ENCODE peak calls at places on chromosomes 5 and 9, in ten cellular contexts. C is thoracic aorta; B is A549; W is aorta; I is WERI-Rb-1; P is IMR-90; D is lung; R is CD4-positive, CD25-positive, alpha-beta regulatory T cell; Q is effector memory CD4-positive, alpha-beta T cell; G is left ventricle myocardium inferior. H is an unnamed sample. For H3K9me3, the result is how much of the 10 kb centered on the place peaks cover.

GRCh38 chr5:35657877-35658276 is 40.2 kb downstream of the SPEF2 start:
- DNase-seq in C (no peak), B (no peak), W (no peak), I (no peak), P (no peak), D (no peak), R (no peak), Q (no peak), G (no peak), H (no peak)

GRCh38 chr5:138438724-138439536 is at the start of gene REEP2:
- DNase-seq in C (no peak), B (peak), W (peak), I (peak), P (peak), D (no peak), R (peak), Q (peak), G (peak), H (peak)

GRCh38 chr5:57335092-57335491 is 147.5 kb downstream of the ACTBL2 start:
- DNase-seq in C (no peak), B (peak), W (no peak), I (no peak), P (peak), D (no peak), R (no peak), Q (no peak), G (no peak), H (no peak)

GRCh38 chr5:154356256-154356655 is 89.5 kb upstream of the SAP30L start:
- DNase-seq in C (no peak), B (peak), W (no peak), I (no peak), P (peak), D (no peak), R (no peak), Q (no peak), G (no peak), H (no peak)

GRCh38 chr5:147348046-147348445 is 113.2 kb downstream of the STK32A start:
- DNase-seq in C (no peak), B (no peak), W (no peak), I (no peak), P (peak), D (no peak), R (no peak), Q (no peak), G (no peak), H (no peak)

GRCh38 chr5:136016945-136017530 is 11.8 kb upstream of the TGFBI start:
- DNase-seq in C (peak), B (peak), W (peak), I (no peak), P (peak), D (no peak), R (no peak), Q (no peak), G (no peak), H (no peak)

GRCh38 chr5:126370796-126371718 is 52.2 kb upstream of the GRAMD2B start:
- DNase-seq in C (no peak), B (peak), W (no peak), I (no peak), P (peak), D (no peak), R (no peak), Q (no peak), G (no peak), H (no peak)

GRCh38 chr9:108565651-108566378 is 290.0 kb downstream of the ACTL7B start:
- DNase-seq in C (no peak), B (peak), W (peak), I (peak), P (peak), D (peak), R (no peak), Q (no peak), G (no peak), H (no peak)

GRCh38 chr9:108273988-108274387 is 581.8 kb downstream of the ACTL7B start:
- DNase-seq in C (no peak), B (no peak), W (no peak), I (peak), P (no peak), D (no peak), R (no peak), Q (no peak), G (no peak), H (no peak)

GRCh38 chr9:30628915-30629564 is 1755.4 kb upstream of the ACO1 start:
- DNase-seq in C (no peak), B (no peak), W (no peak), I (no peak), P (no peak), D (no peak), R (no peak), Q (no peak), G (no peak), H (no peak)

GRCh38 chr5:134403951-134404350 is 7.7 kb downstream of the CDKN2AIPNL start:
- DNase-seq in C (no peak), B (no peak), W (no peak), I (no peak), P (no peak), D (no peak), R (no peak), Q (no peak), G (no peak), H (no peak)

DNA sequence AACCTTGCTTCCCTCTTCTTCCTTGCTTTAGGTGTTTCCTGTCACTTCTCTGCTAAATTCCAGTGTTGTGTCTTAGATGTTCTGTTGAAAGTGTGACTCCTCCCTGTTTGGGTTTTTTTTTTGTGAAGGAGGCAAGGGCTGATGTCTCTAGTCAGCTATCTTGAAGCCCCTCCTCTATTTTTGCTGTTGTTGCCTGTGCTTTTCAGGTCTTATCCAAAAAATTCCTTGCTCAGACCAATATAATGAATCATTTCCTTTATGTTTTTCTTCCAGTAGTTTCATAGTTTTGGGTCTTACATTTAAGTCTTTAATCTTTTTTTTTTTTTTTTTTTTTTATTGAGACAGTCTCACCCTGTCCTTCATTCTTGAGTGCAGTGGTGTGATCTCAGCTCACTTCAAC is 22.3 kb downstream of the RIC1 start:
- DNase-seq in C (no peak), B (no peak), W (no peak), I (no peak), P (no peak), D (no peak), R (no peak), Q (no peak), G (no peak), H (no peak)
- H3K9me3 ChIP-seq in C (under half), B (under half), W (under half), I (under half), P (under half), D (under half), R (under half), Q (under half), G (half or more), H (under half)

DNA sequence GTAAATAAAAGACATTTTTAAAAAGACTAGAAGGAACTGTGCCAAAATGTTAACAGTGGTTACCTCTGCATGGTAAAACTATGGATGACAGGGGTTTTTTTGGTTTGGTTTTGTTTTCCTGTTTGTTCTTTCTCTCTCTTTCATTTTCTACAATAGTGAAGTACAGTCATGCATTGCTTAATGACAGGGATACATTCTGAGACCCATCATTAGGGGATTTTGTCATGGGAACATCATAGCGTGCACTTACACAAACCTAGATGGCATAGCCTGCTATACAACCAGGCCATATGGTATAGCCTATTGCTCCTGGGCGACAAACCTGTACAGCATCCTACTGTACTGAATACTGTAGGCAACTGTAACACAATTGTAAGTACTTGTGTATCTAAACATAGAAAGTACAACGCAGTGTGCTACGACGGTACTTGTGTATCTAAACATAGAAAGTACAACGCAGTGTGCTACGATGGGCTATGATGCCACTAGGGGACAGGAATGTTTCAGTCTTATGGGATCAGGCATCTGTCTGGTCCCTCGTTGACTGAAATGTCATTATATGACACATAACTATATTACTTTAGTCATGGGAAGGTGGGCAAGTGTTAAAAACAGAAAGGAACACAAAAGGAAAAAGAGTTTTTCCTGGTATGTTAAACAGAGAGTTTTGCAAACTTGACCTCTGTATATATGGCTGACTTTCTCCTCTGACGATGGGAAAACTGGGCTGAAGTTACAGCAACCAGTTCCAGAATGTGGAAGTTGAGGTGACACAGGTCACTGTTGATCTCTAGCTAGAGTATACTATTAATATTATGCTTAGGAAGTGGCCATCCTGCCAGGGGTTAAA is 7.4 kb upstream of the ADAM19 start:
- DNase-seq in C (no peak), B (no peak), W (no peak), I (no peak), P (no peak), D (no peak), R (no peak), Q (no peak), G (no peak), H (no peak)
- H3K9me3 ChIP-seq in C (under half), B (under half), W (under half), I (under half), P (under half), D (under half), R (under half), Q (under half), G (under half), H (under half)

GRCh38 chr5:176980818-176981217 is 25.8 kb downstream of the UIMC1 start:
- DNase-seq in C (no peak), B (no peak), W (no peak), I (no peak), P (no peak), D (no peak), R (no peak), Q (no peak), G (no peak), H (no peak)

GRCh38 chr5:176985516-176985915 is 21.1 kb downstream of the UIMC1 start:
- DNase-seq in C (no peak), B (no peak), W (no peak), I (no peak), P (no peak), D (no peak), R (peak), Q (no peak), G (no peak), H (peak)

GRCh38 chr5:176987583-176987982 is 19.0 kb downstream of the UIMC1 start:
- DNase-seq in C (no peak), B (no peak), W (no peak), I (no peak), P (no peak), D (no peak), R (no peak), Q (no peak), G (no peak), H (no peak)

GRCh38 chr5:176986280-176986679 is 20.3 kb downstream of the UIMC1 start:
- DNase-seq in C (no peak), B (no peak), W (no peak), I (no peak), P (no peak), D (no peak), R (no peak), Q (no peak), G (no peak), H (no peak)
- H3K9me3 ChIP-seq in C (under half), B (under half), W (under half), I (under half), P (under half), D (under half), R (under half), Q (under half), G (under half), H (under half)

GRCh38 chr5:111254613-111255012 is 30.4 kb downstream of the CAMK4 start:
- DNase-seq in C (no peak), B (no peak), W (no peak), I (no peak), P (peak), D (no peak), R (peak), Q (peak), G (no peak), H (peak)

GRCh38 chr5:111248571-111248970 is 24.4 kb downstream of the CAMK4 start:
- DNase-seq in C (no peak), B (no peak), W (no peak), I (no peak), P (no peak), D (no peak), R (no peak), Q (no peak), G (no peak), H (no peak)

GRCh38 chr5:111252799-111253564 is 28.8 kb downstream of the CAMK4 start:
- DNase-seq in C (no peak), B (no peak), W (no peak), I (no peak), P (no peak), D (no peak), R (no peak), Q (no peak), G (no peak), H (no peak)

GRCh38 chr5:111256128-111256527 is 31.9 kb downstream of the CAMK4 start:
- DNase-seq in C (no peak), B (no peak), W (no peak), I (no peak), P (no peak), D (no peak), R (no peak), Q (no peak), G (no peak), H (no peak)

GRCh38 chr5:111251941-111252340 is 27.8 kb downstream of the CAMK4 start:
- DNase-seq in C (no peak), B (no peak), W (no peak), I (no peak), P (peak), D (no peak), R (no peak), Q (no peak), G (no peak), H (no peak)
- H3K9me3 ChIP-seq in C (under half), B (under half), W (under half), I (under half), P (under half), D (under half), R (under half), Q (under half), G (under half), H (under half)

GRCh38 chr5:32342656-32343055 is 29.9 kb upstream of the MTMR12 start:
- DNase-seq in C (no peak), B (no peak), W (no peak), I (no peak), P (no peak), D (no peak), R (no peak), Q (no peak), G (no peak), H (no peak)

GRCh38 chr5:32343058-32343672 is 30.4 kb upstream of the MTMR12 start:
- DNase-seq in C (no peak), B (no peak), W (no peak), I (no peak), P (no peak), D (no peak), R (no peak), Q (no peak), G (no peak), H (no peak)

GRCh38 chr5:32339198-32339597 is 26.5 kb upstream of the MTMR12 start:
- DNase-seq in C (no peak), B (peak), W (no peak), I (no peak), P (peak), D (no peak), R (no peak), Q (no peak), G (no peak), H (no peak)

DNA sequence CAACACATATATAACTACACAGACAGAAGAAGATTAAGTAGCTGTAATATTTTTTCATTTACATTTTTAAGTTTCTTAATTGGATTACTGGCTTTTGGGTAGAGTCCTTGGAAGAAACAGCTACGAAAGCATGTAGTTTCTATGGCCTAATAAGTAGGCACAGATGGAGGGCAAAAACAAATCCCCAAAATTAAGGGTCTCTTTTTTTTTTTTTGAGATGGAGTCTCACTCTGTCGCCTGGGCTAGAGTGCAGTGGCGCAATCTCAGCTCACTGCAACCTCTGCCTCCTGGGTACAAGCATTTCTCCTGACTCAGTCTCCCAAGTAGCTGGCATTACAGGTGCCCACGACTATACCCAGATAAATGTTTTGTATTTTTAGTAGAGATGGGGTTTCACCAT is 27.1 kb upstream of the MTMR12 start:
- DNase-seq in C (no peak), B (no peak), W (no peak), I (no peak), P (no peak), D (no peak), R (no peak), Q (no peak), G (no peak), H (no peak)
- H3K9me3 ChIP-seq in C (under half), B (under half), W (under half), I (under half), P (under half), D (under half), R (under half), Q (under half), G (under half), H (under half)

GRCh38 chr5:158499680-158499998 is 600.1 kb downstream of the EBF1 start:
- DNase-seq in C (no peak), B (no peak), W (no peak), I (no peak), P (no peak), D (no peak), R (no peak), Q (no peak), G (no peak), H (no peak)

GRCh38 chr5:158506648-158507047 is 593.1 kb downstream of the EBF1 start:
- DNase-seq in C (no peak), B (no peak), W (no peak), I (no peak), P (no peak), D (no peak), R (no peak), Q (no peak), G (no peak), H (no peak)

GRCh38 chr5:158500019-158500418 is 599.7 kb downstream of the EBF1 start:
- DNase-seq in C (no peak), B (no peak), W (no peak), I (no peak), P (no peak), D (no peak), R (no peak), Q (no peak), G (no peak), H (no peak)

GRCh38 chr5:158498959-158499679 is 600.6 kb downstream of the EBF1 start:
- DNase-seq in C (no peak), B (no peak), W (no peak), I (no peak), P (no peak), D (no peak), R (no peak), Q (no peak), G (no peak), H (no peak)

DNA sequence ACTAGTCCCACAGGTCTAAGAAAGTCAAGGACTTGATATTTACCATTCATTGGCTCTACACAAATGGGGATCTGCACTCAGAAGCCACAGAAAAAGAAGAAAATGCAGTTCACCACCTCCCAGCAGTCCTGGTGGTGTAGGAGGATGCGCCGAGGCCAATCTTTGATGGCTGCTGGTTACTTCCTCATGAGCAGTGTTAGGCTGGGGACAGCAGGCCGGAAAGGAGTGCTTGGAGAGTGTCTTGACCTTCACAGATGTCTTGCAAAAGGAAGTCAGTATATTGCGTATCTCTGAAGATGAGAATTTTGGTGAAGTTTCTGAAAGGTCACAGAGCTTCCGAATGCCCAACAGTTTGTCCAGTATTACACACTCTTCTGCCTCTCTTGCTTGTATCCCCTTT is 597.0 kb downstream of the EBF1 start:
- DNase-seq in C (no peak), B (no peak), W (peak), I (no peak), P (no peak), D (no peak), R (no peak), Q (no peak), G (peak), H (no peak)
- H3K9me3 ChIP-seq in C (under half), B (under half), W (under half), I (under half), P (under half), D (under half), R (under half), Q (under half), G (under half), H (under half)

DNA sequence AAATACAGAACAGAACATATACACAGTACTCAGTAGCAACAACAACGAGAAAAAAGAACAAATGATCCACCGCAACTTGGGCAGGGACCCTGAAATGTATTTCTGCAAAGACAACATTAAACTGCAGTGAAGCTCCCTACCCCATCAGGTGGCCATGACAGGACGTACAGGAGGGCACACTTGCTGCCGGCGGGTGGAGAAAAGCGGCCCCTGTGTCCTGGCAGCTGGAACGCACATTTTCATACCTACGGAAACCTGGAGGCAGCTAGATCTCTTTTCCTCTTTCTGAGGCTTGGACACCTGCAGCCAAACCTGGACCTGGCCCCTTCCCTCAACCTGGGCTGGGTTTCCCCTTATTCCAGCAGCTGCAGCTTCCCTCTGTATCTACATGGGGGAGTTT is 42.2 kb upstream of the ZNF354B start:
- DNase-seq in C (no peak), B (no peak), W (no peak), I (no peak), P (no peak), D (no peak), R (no peak), Q (no peak), G (no peak), H (no peak)
- H3K9me3 ChIP-seq in C (under half), B (under half), W (under half), I (under half), P (under half), D (under half), R (under half), Q (under half), G (under half), H (under half)

GRCh38 chr9:11962327-11962726 is 730.9 kb upstream of the TYRP1 start:
- DNase-seq in C (no peak), B (no peak), W (no peak), I (no peak), P (no peak), D (no peak), R (no peak), Q (no peak), G (no peak), H (no peak)

DNA sequence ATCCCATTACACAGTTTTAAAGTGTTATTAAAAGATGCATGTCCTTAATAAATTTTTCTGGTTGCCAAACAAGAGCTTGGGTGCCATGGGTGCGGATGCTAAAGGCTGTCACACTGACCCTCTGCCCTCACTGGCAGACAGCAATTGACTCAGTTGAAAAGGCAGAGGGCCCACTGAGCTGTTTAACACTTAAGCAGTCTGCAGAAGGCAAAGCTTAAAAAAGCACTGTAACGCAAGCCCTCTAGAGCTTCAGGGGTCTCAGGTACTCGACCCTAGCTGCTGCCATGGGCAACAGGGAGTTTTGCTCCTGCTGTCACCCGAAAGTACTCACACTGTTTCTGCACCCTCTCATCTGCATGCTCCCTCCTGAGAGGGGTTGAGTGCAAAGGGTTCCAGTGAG is 726.4 kb upstream of the TYRP1 start:
- DNase-seq in C (no peak), B (no peak), W (no peak), I (no peak), P (no peak), D (no peak), R (no peak), Q (no peak), G (no peak), H (no peak)
- H3K9me3 ChIP-seq in C (under half), B (under half), W (under half), I (under half), P (under half), D (under half), R (under half), Q (under half), G (under half), H (under half)

H was measured in T-helper 17 cell.